ENCODE peak calls at places on chromosomes 13 and 19, in five cellular contexts. P is stimulated activated CD4-positive, alpha-beta T cell treated with anti-CD3 and anti-CD28 coated beads, Interleukin-1b, Interleukin-23, amount 100 ng/mL, for 24 hours; B is natural killer cell treated with Interleukin-12 subunit alpha and Interleukin-12 subunit beta and Interleukin-15 and Interleukin-18, amount 100 ng/mL, for 72 hours; E is EL; K is neural crest cell. X is an unnamed sample.

GRCh38 chr13:113855931-113856715 is 7.8 kb downstream of the GAS6 start:
- DNase-seq in P (no peak), B (no peak), E (no peak), K (no peak), X (peak)

GRCh38 chr19:39557791-39558622 is 18.0 kb upstream of the EID2 start:
- DNase-seq in P (no peak), B (no peak), E (peak), K (no peak), X (no peak)

GRCh38 chr13:46295531-46296464 is 84.1 kb downstream of the LRRC63 start:
- DNase-seq in P (peak), B (peak), E (peak), K (no peak), X (no peak)

GRCh38 chr13:25963681-25964080 is 88.1 kb downstream of the SHISA2 start:
- DNase-seq in P (no peak), B (no peak), E (peak), K (no peak), X (no peak)

GRCh38 chr13:111415216-111415615 is 94.8 kb downstream of the TEX29 start:
- DNase-seq in P (no peak), B (no peak), E (no peak), K (no peak), X (no peak)

GRCh38 chr19:40691421-40692211 is 1.2 kb upstream of the NUMBL start:
- DNase-seq in P (no peak), B (no peak), E (no peak), K (no peak), X (no peak)

GRCh38 chr19:33194884-33195710 is 967 bp downstream of the LRP3 start:
- DNase-seq in P (no peak), B (no peak), E (peak), K (no peak), X (no peak)

GRCh38 chr13:80341098-80341701 is at the start of gene SPRY2:
- DNase-seq in P (no peak), B (peak), E (peak), K (peak), X (peak)

GRCh38 chr13:38017320-38017719 is 147.7 kb upstream of the TRPC4 start:
- DNase-seq in P (no peak), B (no peak), E (no peak), K (no peak), X (no peak)

GRCh38 chr13:100175078-100175802 is 86.3 kb downstream of the PCCA start:
- DNase-seq in P (no peak), B (no peak), E (no peak), K (no peak), X (no peak)

GRCh38 chr13:35470671-35471465 is 5.6 kb downstream of the MAB21L1 start:
- DNase-seq in P (no peak), B (peak), E (peak), K (peak), X (no peak)

GRCh38 chr13:30565658-30566057 is 52.1 kb upstream of the USPL1 start:
- DNase-seq in P (no peak), B (no peak), E (no peak), K (no peak), X (no peak)

GRCh38 chr13:71517004-71517403 is 350.0 kb downstream of the DACH1 start:
- DNase-seq in P (no peak), B (no peak), E (no peak), K (no peak), X (no peak)

GRCh38 chr13:74068471-74068870 is 65.7 kb downstream of the KLF12 start:
- DNase-seq in P (no peak), B (no peak), E (no peak), K (no peak), X (no peak)

GRCh38 chr19:39705578-39706188 is 1.4 kb downstream of the LGALS14 start:
- DNase-seq in P (no peak), B (no peak), E (no peak), K (no peak), X (no peak)

GRCh38 chr19:16915135-16915534 is 26.3 kb downstream of the F2RL3 start:
- DNase-seq in P (no peak), B (no peak), E (no peak), K (no peak), X (peak)

GRCh38 chr19:49435670-49436069 is 5.7 kb downstream of the SLC17A7 start:
- DNase-seq in P (no peak), B (no peak), E (no peak), K (no peak), X (no peak)

GRCh38 chr13:83350569-83350968 is 531.7 kb downstream of the SLITRK1 start:
- DNase-seq in P (no peak), B (no peak), E (peak), K (no peak), X (no peak)

GRCh38 chr13:19910336-19911072 is 47.1 kb upstream of the ZMYM5 start:
- DNase-seq in P (no peak), B (no peak), E (peak), K (no peak), X (no peak)

GRCh38 chr13:78875792-78876580 is 217.0 kb upstream of the OBI1 start:
- DNase-seq in P (no peak), B (no peak), E (no peak), K (no peak), X (no peak)

GRCh38 chr19:4007836-4008539 is 452 bp downstream of the PIAS4 start:
- DNase-seq in P (no peak), B (no peak), E (peak), K (no peak), X (peak)

GRCh38 chr13:33945477-33945876 is 127.5 kb downstream of the RFC3 start:
- DNase-seq in P (no peak), B (no peak), E (no peak), K (no peak), X (no peak)

GRCh38 chr13:74825170-74825948 is 656.6 kb downstream of the TBC1D4 start:
- DNase-seq in P (no peak), B (no peak), E (peak), K (no peak), X (no peak)

GRCh38 chr19:8607386-8607785 is 3.1 kb downstream of the ADAMTS10 start:
- DNase-seq in P (no peak), B (no peak), E (no peak), K (no peak), X (no peak)

GRCh38 chr13:20198781-20199180 is 6.0 kb upstream of the GJB2 start:
- DNase-seq in P (no peak), B (no peak), E (no peak), K (no peak), X (no peak)